ENCODE peak calls at places on chromosomes 5 and 9, in eight cellular contexts. F is BE2C; S is lower lobe of right lung; K is left ventricle myocardium inferior; G is SJSA1; D is neuronal stem cell; A is GM23248; Z is CD8-positive, alpha-beta memory T cell. H is an unnamed sample.
A peak's percentile ranks its signal among the peaks of the same experiment; 100 is the strongest.

GRCh38 chr5:56986631-56986957 is 34.7 kb upstream of the MIER3 start:
- DNase-seq in F (no peak), S (no peak), K (no peak), G (no peak), D (no peak), A (peak; percentile 71), Z (no peak), H (no peak)

GRCh38 chr9:21174671-21175070 is 8.2 kb upstream of the IFNA21 start:
- DNase-seq in F (no peak), S (no peak), K (no peak), G (no peak), D (no peak), A (peak; percentile 20), Z (no peak), H (no peak)

GRCh38 chr9:130606887-130607582 is 27.7 kb downstream of the FUBP3 start:
- DNase-seq in F (no peak), S (no peak), K (no peak), G (no peak), D (no peak), A (peak; percentile 15), Z (no peak), H (no peak)

GRCh38 chr5:89428624-89429023 is 545.6 kb upstream of the MEF2C start:
- DNase-seq in F (no peak), S (no peak), K (no peak), G (no peak), D (no peak), A (no peak), Z (no peak), H (no peak)

GRCh38 chr5:4540375-4541173 is 599.6 kb upstream of the ADAMTS16 start:
- DNase-seq in F (no peak), S (no peak), K (no peak), G (no peak), D (no peak), A (no peak), Z (no peak), H (no peak)

GRCh38 chr5:136159457-136159856 is 26.8 kb downstream of the SMAD5 start:
- DNase-seq in F (no peak), S (no peak), K (no peak), G (peak; percentile 18), D (no peak), A (peak; percentile 58), Z (no peak), H (no peak)

GRCh38 chr9:27771803-27772545 is 198.7 kb upstream of the C9orf72 start:
- DNase-seq in F (no peak), S (no peak), K (no peak), G (peak; percentile 12), D (no peak), A (no peak), Z (no peak), H (no peak)

GRCh38 chr5:151079838-151080619 is 805 bp downstream of the TNIP1 start:
- DNase-seq in F (no peak), S (no peak), K (no peak), G (peak; percentile 96), D (no peak), A (peak; percentile 83), Z (no peak), H (no peak)

GRCh38 chr9:33988219-33988890 is 60.3 kb downstream of the UBAP2 start:
- DNase-seq in F (no peak), S (no peak), K (no peak), G (no peak), D (no peak), A (peak; percentile 1), Z (no peak), H (no peak)

GRCh38 chr9:36193049-36193448 is 2.3 kb downstream of the CLTA start:
- DNase-seq in F (no peak), S (no peak), K (no peak), G (no peak), D (no peak), A (peak; percentile 43), Z (no peak), H (no peak)
- H3K4me3 ChIP-seq in F (peak overlapping the region; percentile 17), S (peak overlapping the region; percentile 97), K (peak overlapping the region; percentile 80), G (no peak overlapping the region), D (no peak overlapping the region), A (peak overlapping the region; percentile 93), Z (no peak overlapping the region), H (no peak overlapping the region)

GRCh38 chr5:181111010-181111409 is 20.0 kb downstream of the OR2V1 start:
- DNase-seq in F (no peak), S (no peak), K (no peak), G (no peak), D (no peak), A (no peak), Z (no peak), H (no peak)
- H3K27me3 ChIP-seq in F (peaks cover 54% of the 10 kb centered on the region), S (peaks cover 87% of the 10 kb centered on the region), K (peaks cover 99% of the 10 kb centered on the region), G (peaks cover 31% of the 10 kb centered on the region), D (peaks cover 9% of the 10 kb centered on the region), A (peaks cover 60% of the 10 kb centered on the region), Z (peaks cover 30% of the 10 kb centered on the region), H (peaks cover 9% of the 10 kb centered on the region)

DNA sequence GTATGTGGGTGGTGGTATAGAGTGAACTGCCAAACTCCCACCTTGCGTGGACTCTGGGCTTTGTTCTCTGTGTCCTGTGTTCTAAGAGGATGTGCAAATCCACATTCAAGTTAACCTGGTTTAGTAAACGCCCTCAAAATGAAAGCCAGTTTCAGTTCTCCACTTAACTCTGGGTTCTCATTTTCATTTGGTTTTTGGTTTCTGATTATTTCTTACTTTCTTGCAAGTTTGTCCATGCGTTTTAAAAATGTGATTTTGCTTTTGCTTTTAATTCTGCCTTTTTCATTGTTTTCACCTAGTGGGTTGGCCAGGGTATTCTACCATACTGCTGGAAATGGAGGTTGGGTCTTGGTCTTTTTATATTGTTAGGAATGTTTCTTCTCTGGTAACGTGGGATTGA is 38.2 kb downstream of the GALNT10 start:
- DNase-seq in F (no peak), S (no peak), K (no peak), G (no peak), D (no peak), A (no peak), Z (no peak), H (no peak)
- H3K4me3 ChIP-seq in F (no peak overlapping the region), S (no peak overlapping the region), K (no peak overlapping the region), G (no peak overlapping the region), D (no peak overlapping the region), A (no peak overlapping the region), Z (no peak overlapping the region), H (no peak overlapping the region)

GRCh38 chr5:176888865-176889165 is 10.3 kb downstream of the HK3 start:
- DNase-seq in F (no peak), S (no peak), K (no peak), G (no peak), D (no peak), A (no peak), Z (no peak), H (no peak)
- H3K27me3 ChIP-seq in F (no peaks in the 10 kb centered on the region), S (no peaks in the 10 kb centered on the region), K (peaks cover 10% of the 10 kb centered on the region), G (peaks cover 30% of the 10 kb centered on the region), D (no peaks in the 10 kb centered on the region), A (peaks cover 27% of the 10 kb centered on the region), Z (no peaks in the 10 kb centered on the region), H (peaks cover 14% of the 10 kb centered on the region)

GRCh38 chr9:137665697-137666504 is 47.1 kb downstream of the EHMT1 start:
- DNase-seq in F (no peak), S (no peak), K (no peak), G (no peak), D (no peak), A (peak; percentile 59), Z (no peak), H (no peak)

GRCh38 chr9:137666950-137667670 is 48.3 kb downstream of the EHMT1 start:
- DNase-seq in F (no peak), S (no peak), K (no peak), G (no peak), D (peak; percentile 62), A (no peak), Z (no peak), H (no peak)

GRCh38 chr9:137668203-137668602 is 49.4 kb downstream of the EHMT1 start:
- DNase-seq in F (no peak), S (no peak), K (no peak), G (no peak), D (no peak), A (no peak), Z (no peak), H (no peak)

GRCh38 chr9:137665226-137665625 is 46.4 kb downstream of the EHMT1 start:
- DNase-seq in F (no peak), S (no peak), K (no peak), G (no peak), D (no peak), A (no peak), Z (no peak), H (no peak)

GRCh38 chr9:137666505-137666809 is 47.7 kb downstream of the EHMT1 start:
- DNase-seq in F (peak; percentile 53), S (no peak), K (peak; percentile 25), G (no peak), D (no peak), A (no peak), Z (no peak), H (no peak)
- H3K4me3 ChIP-seq in F (no peak overlapping the region), S (no peak overlapping the region), K (no peak overlapping the region), G (no peak overlapping the region), D (no peak overlapping the region), A (no peak overlapping the region), Z (no peak overlapping the region), H (no peak overlapping the region)

DNA sequence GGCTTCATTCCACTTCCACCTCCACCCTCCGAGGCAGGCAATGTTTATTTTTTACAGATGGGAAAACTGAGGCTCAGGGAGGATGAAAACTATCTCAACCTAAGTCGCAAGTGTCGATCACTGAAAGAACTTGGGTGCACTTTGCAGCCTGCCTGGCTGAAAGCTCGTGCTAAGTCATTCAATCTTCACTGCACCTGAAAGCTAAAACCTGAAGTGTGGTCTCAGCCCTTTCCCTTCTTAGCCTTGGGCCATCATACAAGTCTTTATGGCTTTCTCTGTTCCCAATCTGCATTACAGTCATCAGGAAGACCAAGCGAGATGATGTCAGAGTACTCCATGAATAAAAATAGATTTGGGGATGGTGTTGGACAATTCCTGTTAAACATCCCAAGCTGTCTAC is 1.0 kb upstream of the TNFSF8 start:
- DNase-seq in F (no peak), S (no peak), K (no peak), G (no peak), D (no peak), A (no peak), Z (no peak), H (no peak)
- H3K27me3 ChIP-seq in F (no peaks in the 10 kb centered on the region), S (no peaks in the 10 kb centered on the region), K (peaks cover 85% of the 10 kb centered on the region), G (no peaks in the 10 kb centered on the region), D (no peaks in the 10 kb centered on the region), A (peaks cover 34% of the 10 kb centered on the region), Z (no peaks in the 10 kb centered on the region), H (peaks cover 28% of the 10 kb centered on the region)